ENCODE peak calls at places on chromosomes 2 and 18, in nine cellular contexts. I is right lobe of liver, D is breast epithelium, Q is body of pancreas, N is adrenal gland, L is endothelial cell of umbilical vein, B is ovary, Y is HCT116, G is K562. T is an unnamed sample.

GRCh38 chr2:161416294-161416632 is at the start of gene TBR1:
- DNase-seq in I (no peak), D (no peak), Q (no peak), N (no peak), L (no peak), B (no peak), Y (no peak), G (no peak), T (no peak)

GRCh38 chr18:77133920-77134496 is 1.4 kb upstream of the MBP start:
- DNase-seq in I (no peak), D (peak; percentile 43), Q (no peak), N (peak; percentile 60), L (no peak), B (no peak), Y (no peak), G (no peak), T (peak; percentile 51)

GRCh38 chr2:121038831-121039230 is 246.2 kb downstream of the TFCP2L1 start:
- DNase-seq in I (no peak), D (peak; percentile 77), Q (peak; percentile 44), N (peak; percentile 53), L (no peak), B (no peak), Y (no peak), G (no peak), T (no peak)

GRCh38 chr2:62485780-62486765 is 19.9 kb downstream of the TMEM17 start:
- DNase-seq in I (peak; percentile 82), D (no peak), Q (no peak), N (no peak), L (no peak), B (no peak), Y (no peak), G (no peak), T (no peak)

GRCh38 chr2:190334479-190335224 is 8.7 kb upstream of the INPP1 start:
- DNase-seq in I (peak; percentile 72), D (no peak), Q (peak; percentile 41), N (peak; percentile 50), L (peak; percentile 87), B (no peak), Y (no peak), G (peak; percentile 19), T (no peak)

GRCh38 chr2:83196225-83196624 is 1262.9 kb downstream of the SUCLG1 start:
- DNase-seq in I (no peak), D (no peak), Q (no peak), N (no peak), L (peak; percentile 62), B (no peak), Y (peak; percentile 1), G (no peak), T (no peak)

GRCh38 chr18:63882333-63883141 is 5.0 kb upstream of the SERPINB2 start:
- DNase-seq in I (no peak), D (no peak), Q (peak; percentile 85), N (no peak), L (peak; percentile 88), B (no peak), Y (peak; percentile 67), G (no peak), T (no peak)

GRCh38 chr2:204486855-204487254 is 58.4 kb upstream of the PARD3B start:
- DNase-seq in I (no peak), D (no peak), Q (no peak), N (no peak), L (no peak), B (no peak), Y (no peak), G (no peak), T (no peak)

GRCh38 chr2:170022692-170023091 is 155.3 kb upstream of the MYO3B start:
- DNase-seq in I (no peak), D (no peak), Q (no peak), N (no peak), L (no peak), B (no peak), Y (no peak), G (no peak), T (no peak)

GRCh38 chr2:168814939-168815907 is 12.8 kb downstream of the NOSTRIN start:
- DNase-seq in I (no peak), D (no peak), Q (no peak), N (no peak), L (no peak), B (no peak), Y (no peak), G (no peak), T (no peak)

GRCh38 chr2:105032476-105032875 is 5.4 kb upstream of the MRPS9 start:
- DNase-seq in I (no peak), D (no peak), Q (no peak), N (no peak), L (no peak), B (no peak), Y (no peak), G (no peak), T (no peak)

GRCh38 chr2:151827564-151828142 is 568 bp downstream of the ARL5A start:
- DNase-seq in I (peak; percentile 48), D (peak; percentile 19), Q (peak; percentile 20), N (peak; percentile 38), L (peak; percentile 56), B (peak; percentile 24), Y (no peak), G (no peak), T (peak; percentile 24)

GRCh38 chr2:111884592-111884964 is 585 bp upstream of the ANAPC1 start:
- DNase-seq in I (no peak), D (no peak), Q (no peak), N (no peak), L (no peak), B (no peak), Y (no peak), G (no peak), T (no peak)

GRCh38 chr18:24296273-24296672 is 101.4 kb downstream of the OSBPL1A start:
- DNase-seq in I (no peak), D (no peak), Q (no peak), N (no peak), L (no peak), B (no peak), Y (no peak), G (no peak), T (no peak)
- TF ChIP-seq POLR2A in I (no peak), D (no peak), Q (no peak), N (no peak), L (no peak), B (no peak), Y (no peak), G (no peak), T (no peak)

GRCh38 chr2:30821960-30822359 is 14.7 kb upstream of the CAPN13 start:
- DNase-seq in I (peak; percentile 64), D (no peak), Q (no peak), N (no peak), L (no peak), B (no peak), Y (no peak), G (no peak), T (no peak)

GRCh38 chr2:30826916-30827315 is 19.7 kb upstream of the CAPN13 start:
- DNase-seq in I (peak; percentile 74), D (no peak), Q (no peak), N (no peak), L (no peak), B (no peak), Y (no peak), G (no peak), T (no peak)

GRCh38 chr2:30823452-30823851 is 16.2 kb upstream of the CAPN13 start:
- DNase-seq in I (no peak), D (no peak), Q (no peak), N (no peak), L (no peak), B (no peak), Y (no peak), G (no peak), T (no peak)

GRCh38 chr2:30828586-30828985 is 21.3 kb upstream of the CAPN13 start:
- DNase-seq in I (no peak), D (no peak), Q (no peak), N (no peak), L (no peak), B (no peak), Y (no peak), G (no peak), T (no peak)

DNA sequence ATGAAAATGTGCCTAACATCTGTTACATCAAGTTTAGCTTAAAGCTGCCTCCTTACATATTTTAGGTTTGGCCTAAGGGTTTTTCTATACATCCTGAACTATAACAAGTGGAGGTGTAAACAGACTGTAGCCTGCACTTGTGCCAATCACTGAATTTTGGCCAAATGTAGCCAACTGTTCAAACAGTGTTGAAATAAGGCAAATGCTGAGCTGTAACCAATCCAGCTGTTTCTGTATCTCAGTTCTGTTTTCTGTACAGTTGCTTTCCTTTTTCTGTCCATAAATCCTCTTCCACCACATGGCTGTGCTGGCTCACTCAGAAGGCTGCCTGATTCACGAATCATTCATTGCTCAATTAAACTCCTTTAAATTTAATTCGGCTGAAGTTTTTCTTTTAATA is 19.2 kb upstream of the CAPN13 start:
- DNase-seq in I (peak; percentile 66), D (no peak), Q (no peak), N (no peak), L (no peak), B (no peak), Y (no peak), G (no peak), T (no peak)
- H3K9me3 ChIP-seq in I (no peaks in the 10 kb centered on the region), D (peaks cover 4% of the 10 kb centered on the region), Q (no peaks in the 10 kb centered on the region), N (no peaks in the 10 kb centered on the region), L (peaks cover 4% of the 10 kb centered on the region), B (no peaks in the 10 kb centered on the region), Y (no peaks in the 10 kb centered on the region), G (no peaks in the 10 kb centered on the region), T (no peaks in the 10 kb centered on the region)

DNA sequence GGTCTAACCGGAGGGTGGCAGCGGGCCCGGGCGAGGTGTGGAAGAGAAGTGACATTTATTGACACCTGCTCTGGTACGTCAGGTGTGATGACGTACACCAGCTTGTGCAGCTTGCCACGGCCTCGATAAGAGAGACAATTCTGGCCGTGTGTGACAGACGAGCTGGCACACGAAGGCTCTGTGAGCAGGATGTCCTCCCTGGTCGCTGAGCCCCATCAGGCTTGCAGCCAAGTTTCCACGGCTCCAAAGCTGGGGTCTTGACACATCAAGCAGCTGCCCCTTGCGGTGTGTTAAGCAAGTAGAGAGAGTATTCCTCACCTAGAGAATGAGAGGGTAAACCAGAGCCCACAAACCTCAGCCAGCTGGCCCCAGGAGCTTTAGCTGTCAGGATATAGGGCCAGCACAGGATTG is 30.6 kb downstream of the TOGARAM2 start:
- DNase-seq in I (no peak), D (peak; percentile 45), Q (peak; percentile 30), N (peak; percentile 27), L (no peak), B (no peak), Y (no peak), G (no peak), T (peak; percentile 68)
- TF ChIP-seq CTCF in I (no peak), D (no peak), Q (no peak), N (no peak), L (no peak), B (no peak), Y (no peak), G (no peak), T (no peak)

DNA sequence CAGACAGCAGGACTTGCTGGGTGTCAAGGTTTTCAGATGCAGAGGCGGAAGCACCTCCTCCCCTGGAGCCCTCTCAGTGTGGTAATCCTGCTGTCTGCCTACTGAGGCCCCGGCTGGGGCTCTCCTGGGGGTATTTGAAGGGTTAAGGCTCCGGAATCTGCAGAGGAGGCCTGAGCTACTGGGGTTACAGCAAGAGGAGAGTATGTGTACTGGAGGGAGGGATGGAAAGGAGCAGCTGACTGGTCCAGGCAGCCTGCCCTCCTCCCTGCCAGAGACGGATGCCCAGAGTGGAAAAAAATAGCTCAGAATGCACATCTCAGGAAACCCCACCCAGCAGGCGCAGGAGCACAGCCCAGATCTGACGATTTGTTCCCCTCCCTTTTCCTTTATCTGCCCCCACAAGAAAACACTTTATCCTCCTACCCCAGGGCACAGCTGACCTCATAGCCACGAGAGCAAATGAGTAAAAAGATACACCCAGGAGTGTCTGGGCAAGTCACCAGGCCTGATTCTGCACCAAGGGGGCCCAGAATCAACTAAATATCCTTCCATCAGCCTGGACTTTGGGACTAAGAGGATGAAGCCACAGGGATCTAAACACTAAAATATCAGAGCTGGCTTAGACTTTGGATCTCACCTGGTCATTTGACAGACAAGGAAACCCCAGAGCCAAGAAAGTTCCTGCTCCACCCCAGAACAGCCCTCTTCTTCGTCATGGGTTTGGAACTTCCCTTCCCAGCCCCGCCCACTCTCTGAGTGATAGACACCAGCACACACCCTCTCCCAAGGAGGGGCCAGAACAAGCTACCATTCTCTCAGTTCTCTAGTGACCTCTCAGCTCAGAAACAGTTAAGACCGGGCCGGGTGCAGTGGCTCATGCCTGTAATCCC is 5.5 kb downstream of the TMBIM1 start:
- DNase-seq in I (peak; percentile 83), D (peak; percentile 83), Q (peak; percentile 92), N (peak; percentile 94), L (peak; percentile 93), B (peak; percentile 82), Y (peak; percentile 88), G (peak; percentile 73), T (peak; percentile 96)
- TF ChIP-seq POLR2A in I (no peak), D (no peak), Q (peak; percentile 66), N (no peak), L (peak; percentile 16), B (no peak), Y (no peak), G (peak; percentile 87), T (peak; percentile 87)